ENCODE peak calls at places on chromosomes 5 and 9, in nine cellular contexts. T, A, U, G, I, Z, L, O and W are unnamed samples.

GRCh38 chr5:26343801-26344310 is 694.5 kb downstream of the CDH9 start:
- DNase-seq in T (no peak), A (no peak), U (no peak), G (no peak), I (no peak), Z (no peak), L (no peak), O (no peak), W (no peak)

GRCh38 chr5:121251954-121252353 is 599.7 kb upstream of the FTMT start:
- DNase-seq in T (no peak), A (no peak), U (no peak), G (no peak), I (peak; percentile 40), Z (peak; percentile 83), L (no peak), O (no peak), W (no peak)

GRCh38 chr9:124480621-124480981 is 26.6 kb downstream of the NR5A1 start:
- DNase-seq in T (no peak), A (no peak), U (no peak), G (no peak), I (peak; percentile 32), Z (peak; percentile 14), L (no peak), O (no peak), W (no peak)

GRCh38 chr5:175867587-175868347 is 3.6 kb upstream of the CPLX2 start:
- DNase-seq in T (no peak), A (peak; percentile 58), U (no peak), G (no peak), I (peak; percentile 48), Z (no peak), L (no peak), O (no peak), W (no peak)

GRCh38 chr9:37415011-37415719 is 7.3 kb upstream of the GRHPR start:
- DNase-seq in T (peak; percentile 80), A (peak; percentile 78), U (peak; percentile 79), G (no peak), I (peak; percentile 74), Z (peak; percentile 80), L (peak; percentile 81), O (no peak), W (peak; percentile 56)

GRCh38 chr9:73434826-73435225 is 283.2 kb downstream of the ANXA1 start:
- DNase-seq in T (no peak), A (no peak), U (no peak), G (no peak), I (no peak), Z (no peak), L (no peak), O (no peak), W (no peak)

GRCh38 chr9:6014668-6015270 is 655 bp downstream of the RANBP6 start:
- DNase-seq in T (no peak), A (no peak), U (no peak), G (no peak), I (peak; percentile 7), Z (peak; percentile 81), L (no peak), O (no peak), W (no peak)

GRCh38 chr9:129587487-129588262 is 33.2 kb downstream of the C9orf50 start:
- DNase-seq in T (no peak), A (no peak), U (no peak), G (no peak), I (peak; percentile 95), Z (no peak), L (no peak), O (no peak), W (no peak)

GRCh38 chr5:172008689-172009141 is 2.3 kb upstream of the FBXW11 start:
- DNase-seq in T (no peak), A (no peak), U (no peak), G (no peak), I (no peak), Z (no peak), L (no peak), O (no peak), W (no peak)

GRCh38 chr9:34405719-34406118 is 29.0 kb upstream of the MYORG start:
- DNase-seq in T (no peak), A (no peak), U (no peak), G (no peak), I (no peak), Z (no peak), L (no peak), O (no peak), W (no peak)

GRCh38 chr5:135488727-135489465 is 36.7 kb upstream of the TIFAB start:
- DNase-seq in T (no peak), A (no peak), U (no peak), G (no peak), I (peak; percentile 37), Z (peak; percentile 11), L (no peak), O (no peak), W (no peak)

GRCh38 chr5:113451797-113452196 is 17.0 kb upstream of the TSSK1B start:
- DNase-seq in T (no peak), A (no peak), U (no peak), G (no peak), I (no peak), Z (no peak), L (no peak), O (no peak), W (no peak)

GRCh38 chr5:127206320-127207113 is 84.1 kb upstream of the MEGF10 start:
- DNase-seq in T (no peak), A (no peak), U (no peak), G (no peak), I (peak; percentile 26), Z (peak; percentile 95), L (no peak), O (no peak), W (no peak)
- TF ChIP-seq POLR2AphosphoS5 in T (no peak), A (no peak), U (no peak), G (no peak), I (no peak), Z (peak; percentile 65), L (no peak), O (no peak), W (no peak)

GRCh38 chr9:137301086-137301947 is 754 bp downstream of the NRARP start:
- DNase-seq in T (no peak), A (peak; percentile 26), U (peak; percentile 68), G (no peak), I (peak; percentile 29), Z (peak; percentile 63), L (peak; percentile 62), O (no peak), W (peak; percentile 60)
- TF ChIP-seq POLR2A in T (no peak), A (no peak), U (no peak), G (no peak), I (no peak), Z (no peak), L (no peak), O (no peak), W (peak; percentile 11)

GRCh38 chr9:99103054-99103453 is 1.9 kb upstream of the TGFBR1 start:
- DNase-seq in T (no peak), A (no peak), U (no peak), G (no peak), I (no peak), Z (no peak), L (no peak), O (no peak), W (no peak)

GRCh38 chr9:99104459-99105151 is at the start of gene TGFBR1:
- DNase-seq in T (peak; percentile 99), A (peak; percentile 94), U (peak; percentile 94), G (peak; percentile 95), I (peak; percentile 73), Z (peak; percentile 92), L (peak; percentile 91), O (peak; percentile 79), W (peak; percentile 93)

GRCh38 chr9:99105152-99106043 is 485 bp downstream of the TGFBR1 start:
- DNase-seq in T (peak; percentile 95), A (peak; percentile 84), U (peak; percentile 82), G (peak; percentile 95), I (no peak), Z (peak; percentile 68), L (peak; percentile 88), O (peak; percentile 65), W (peak; percentile 43)

GRCh38 chr9:99103505-99103904 is 1.4 kb upstream of the TGFBR1 start:
- DNase-seq in T (no peak), A (no peak), U (no peak), G (no peak), I (no peak), Z (no peak), L (no peak), O (no peak), W (no peak)

GRCh38 chr9:99103909-99104458 is 929 bp upstream of the TGFBR1 start:
- DNase-seq in T (peak; percentile 83), A (no peak), U (no peak), G (no peak), I (no peak), Z (peak; percentile 24), L (peak; percentile 71), O (no peak), W (peak; percentile 17)
- H3K27ac ChIP-seq in T (peak overlapping the region; percentile 92), A (peak overlapping the region; percentile 94), U (peak overlapping the region; percentile 83), G (peak overlapping the region; percentile 93), I (peak overlapping the region; percentile 16), Z (no peak overlapping the region), L (peak overlapping the region; percentile 93), O (peak overlapping the region; percentile 90), W (peak overlapping the region; percentile 86)

GRCh38 chr5:133610489-133611356 is 1.6 kb downstream of the FSTL4 start:
- DNase-seq in T (peak; percentile 84), A (peak; percentile 42), U (peak; percentile 76), G (peak; percentile 89), I (no peak), Z (peak; percentile 26), L (no peak), O (peak; percentile 75), W (peak; percentile 64)

GRCh38 chr5:133611357-133612020 is 852 bp downstream of the FSTL4 start:
- DNase-seq in T (no peak), A (no peak), U (no peak), G (peak; percentile 66), I (no peak), Z (no peak), L (no peak), O (no peak), W (no peak)

GRCh38 chr5:133613743-133614142 is 1.4 kb upstream of the FSTL4 start:
- DNase-seq in T (no peak), A (no peak), U (no peak), G (peak; percentile 68), I (no peak), Z (no peak), L (no peak), O (no peak), W (no peak)

GRCh38 chr5:133613184-133613583 is 843 bp upstream of the FSTL4 start:
- DNase-seq in T (no peak), A (no peak), U (no peak), G (peak; percentile 77), I (no peak), Z (no peak), L (no peak), O (no peak), W (no peak)

DNA sequence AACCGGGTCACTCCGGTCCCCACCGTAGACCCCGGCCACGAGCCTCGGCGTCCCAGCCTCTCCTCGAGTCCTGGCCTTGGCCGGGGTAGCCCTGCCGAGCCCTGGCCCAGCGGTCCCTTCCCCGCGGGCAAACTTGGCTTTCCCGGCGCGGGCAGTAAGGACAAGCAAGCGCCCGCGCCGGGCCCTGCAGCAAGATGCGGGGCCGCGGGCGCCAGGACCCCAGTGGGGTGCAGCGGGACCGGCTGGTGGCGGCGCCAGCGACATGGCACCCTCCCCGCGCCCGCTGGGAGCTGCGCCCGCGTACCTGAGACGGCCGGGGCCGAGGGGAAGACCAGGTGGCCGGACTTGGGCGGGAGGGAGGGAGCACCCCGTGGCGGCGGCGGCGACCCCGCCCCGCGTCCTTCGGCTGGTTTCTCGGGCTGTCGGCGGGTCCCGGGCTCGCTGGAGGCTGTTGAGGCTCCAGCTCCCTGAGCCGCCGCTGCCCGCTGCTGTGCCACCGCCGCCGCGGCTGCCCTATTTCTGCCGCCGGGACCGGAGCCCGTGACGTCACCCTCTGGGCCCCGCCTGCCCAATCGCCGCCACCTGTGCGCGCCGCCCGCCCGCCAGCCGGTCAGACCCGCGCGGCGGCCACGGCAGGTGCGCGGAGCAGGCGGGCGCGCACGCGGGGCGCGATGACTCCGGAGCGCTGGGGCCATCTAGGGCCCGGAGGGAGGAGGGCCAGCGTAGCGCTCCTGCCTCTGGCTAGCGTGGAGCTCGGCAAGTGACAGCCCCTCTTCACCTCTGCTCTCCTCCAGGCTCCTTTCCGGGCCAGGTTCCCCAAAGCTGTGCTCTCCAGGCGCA is at the start of gene FSTL4:
- DNase-seq in T (peak; percentile 82), A (peak; percentile 37), U (peak; percentile 67), G (peak; percentile 37), I (no peak), Z (no peak), L (no peak), O (peak; percentile 71), W (peak; percentile 53)
- TF ChIP-seq POLR2AphosphoS5 in T (no peak), A (no peak), U (no peak), G (no peak), I (no peak), Z (no peak), L (no peak), O (no peak), W (no peak)